ENCODE peak calls at places on chromosome 2, in seven cellular contexts. N is AG04449, S is Calu3, B is vagina, X is astrocyte, H is AG09309, J is mesothelial cell of epicardium. U is an unnamed sample.

GRCh38 chr2:197108758-197109157 is 182.3 kb upstream of the PGAP1 start:
- DNase-seq in X (peak; percentile 82), N (no peak), H (no peak), S (no peak), J (no peak), B (no peak), U (no peak)

GRCh38 chr2:11805920-11806319 is 59.5 kb downstream of the LPIN1 start:
- DNase-seq in B (peak; percentile 37), X (no peak), N (no peak), H (no peak), S (no peak), J (no peak), U (no peak)

GRCh38 chr2:172484253-172484652 is 56.9 kb downstream of the ITGA6 start:
- DNase-seq in H (no peak), N (no peak), B (no peak), X (peak; percentile 8), J (no peak), S (no peak), U (no peak)

GRCh38 chr2:160920791-160921303 is 239.4 kb upstream of the TANK start:
- DNase-seq in S (no peak), B (no peak), H (peak; percentile 99), N (peak; percentile 96), J (peak; percentile 25), X (peak; percentile 91), U (no peak)

GRCh38 chr2:144362401-144362800 is 157.5 kb downstream of the ZEB2 start:
- DNase-seq in J (no peak), H (no peak), X (peak; percentile 66), N (no peak), B (no peak), S (no peak), U (no peak)

GRCh38 chr2:241309684-241310117 is 5.8 kb downstream of the HDLBP start:
- DNase-seq in B (no peak), S (no peak), J (no peak), H (no peak), N (no peak), X (peak; percentile 74), U (peak; percentile 52)

GRCh38 chr2:187658952-187659525 is 104.8 kb upstream of the TFPI start:
- DNase-seq in J (no peak), B (no peak), S (no peak), N (no peak), H (no peak), X (peak; percentile 10), U (no peak)

GRCh38 chr2:196233808-196234501 is 62.6 kb upstream of the STK17B start:
- DNase-seq in N (no peak), X (no peak), S (no peak), H (no peak), B (no peak), J (no peak), U (no peak)

GRCh38 chr2:159003555-159003954 is 35.1 kb downstream of the TANC1 start:
- DNase-seq in H (no peak), S (no peak), X (no peak), B (no peak), J (no peak), N (no peak), U (no peak)

GRCh38 chr2:119517433-119517832 is 6.8 kb downstream of the SCTR start:
- DNase-seq in S (peak; percentile 75), X (peak; percentile 12), H (no peak), N (no peak), J (no peak), B (no peak), U (peak; percentile 77)

GRCh38 chr2:19868224-19868623 is 33.6 kb downstream of the TTC32 start:
- DNase-seq in H (no peak), X (no peak), J (no peak), B (no peak), N (no peak), S (no peak), U (no peak)

DNA sequence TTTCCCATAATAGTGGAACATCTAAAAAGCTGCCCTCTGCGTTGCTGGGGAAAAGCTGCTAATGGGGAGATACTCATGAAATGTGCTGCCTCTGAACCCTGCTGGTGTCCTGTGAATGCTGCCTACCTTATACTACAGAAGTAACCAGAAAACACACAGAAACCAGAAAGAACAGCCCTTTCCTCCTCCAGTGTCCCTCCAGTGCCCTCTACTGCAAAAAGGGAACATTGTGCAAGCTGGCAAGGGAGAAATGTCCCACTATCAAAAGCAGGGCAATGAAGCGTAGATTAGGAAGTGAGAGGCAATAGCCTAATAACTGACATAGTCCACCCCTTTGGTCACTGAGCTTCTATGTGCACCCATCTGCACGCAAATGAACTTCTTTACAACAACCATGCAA is 162.7 kb upstream of the ETAA1 start:
- DNase-seq in X (peak; percentile 18), N (no peak), H (peak; percentile 37), J (no peak), B (no peak), S (peak; percentile 22), U (no peak)
- TF ChIP-seq CTCF in X (peak; percentile 35), N (peak; percentile 76), H (peak; percentile 81), J (no peak), B (no peak), S (peak; percentile 28), U (no peak)

DNA sequence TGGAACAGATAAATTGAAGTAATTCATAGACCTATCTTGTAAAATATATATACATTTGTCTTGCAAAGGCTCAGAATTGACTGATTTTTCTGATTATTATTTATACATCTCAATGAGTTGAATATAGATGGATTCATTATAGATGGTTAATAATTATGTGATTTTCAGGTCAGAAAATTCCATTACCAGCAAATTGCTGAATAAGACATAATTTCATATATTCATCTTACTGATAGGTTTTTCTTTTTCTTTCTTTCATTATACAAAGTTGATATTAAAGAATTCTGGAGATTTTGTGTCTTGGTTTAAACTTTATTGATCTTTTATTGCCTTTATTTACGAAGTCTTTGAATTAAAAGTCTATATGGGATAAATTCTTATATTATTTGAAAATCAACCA is 41.6 kb upstream of the SPAG16 start:
- DNase-seq in H (no peak), X (no peak), N (no peak), S (no peak), B (no peak), J (no peak), U (no peak)
- TF ChIP-seq CTCF in H (no peak), X (no peak), N (no peak), S (no peak), B (no peak), J (no peak), U (no peak)

GRCh38 chr2:118237451-118237850 is 149.2 kb downstream of the INSIG2 start:
- DNase-seq in J (no peak), X (no peak), H (no peak), S (no peak), N (no peak), B (no peak), U (no peak)
- TF ChIP-seq CTCF in J (no peak), X (no peak), H (no peak), S (no peak), N (no peak), B (no peak), U (no peak)

GRCh38 chr2:180991361-180991760 is 11.0 kb downstream of the UBE2E3 start:
- DNase-seq in X (no peak), B (no peak), J (no peak), N (no peak), S (no peak), H (no peak), U (no peak)
- TF ChIP-seq CTCF in X (no peak), B (no peak), J (peak; percentile 17), N (no peak), S (no peak), H (no peak), U (no peak)

DNA sequence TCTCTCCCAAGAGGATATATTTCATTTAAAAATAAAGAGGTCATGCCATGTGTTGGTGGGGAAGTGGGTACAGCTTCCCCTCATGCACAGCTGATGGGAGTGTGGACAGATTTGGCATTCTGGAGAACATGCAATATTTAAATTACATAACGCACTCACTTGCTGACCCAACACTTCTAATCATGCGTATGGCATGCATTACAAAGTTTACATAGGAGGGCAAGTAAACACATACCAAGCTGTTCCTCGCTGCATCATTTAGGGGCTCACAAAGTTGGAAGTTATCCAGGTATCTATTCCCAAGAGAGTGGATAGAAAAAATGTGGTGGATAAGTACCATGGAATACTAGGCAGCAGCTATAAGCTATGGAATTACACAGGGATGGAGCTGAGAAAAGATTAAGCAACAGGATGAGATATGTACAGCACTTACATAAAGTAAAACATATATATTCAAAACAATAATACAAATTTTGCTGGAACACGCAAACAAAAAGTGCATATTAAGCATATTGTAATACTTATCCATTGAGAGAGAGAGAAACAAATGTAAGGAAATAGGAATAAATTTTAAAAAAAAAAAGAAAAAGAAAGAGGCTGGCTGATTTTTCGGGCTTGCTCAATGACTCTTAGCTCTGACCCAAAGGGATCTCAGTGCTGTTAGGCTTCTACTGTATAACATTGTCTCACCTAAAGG is 11.0 kb downstream of the CYP1B1 start:
- DNase-seq in X (no peak), H (no peak), N (no peak), B (no peak), S (no peak), J (no peak), U (no peak)
- TF ChIP-seq CTCF in X (no peak), H (no peak), N (no peak), B (no peak), S (no peak), J (no peak), U (no peak)

DNA sequence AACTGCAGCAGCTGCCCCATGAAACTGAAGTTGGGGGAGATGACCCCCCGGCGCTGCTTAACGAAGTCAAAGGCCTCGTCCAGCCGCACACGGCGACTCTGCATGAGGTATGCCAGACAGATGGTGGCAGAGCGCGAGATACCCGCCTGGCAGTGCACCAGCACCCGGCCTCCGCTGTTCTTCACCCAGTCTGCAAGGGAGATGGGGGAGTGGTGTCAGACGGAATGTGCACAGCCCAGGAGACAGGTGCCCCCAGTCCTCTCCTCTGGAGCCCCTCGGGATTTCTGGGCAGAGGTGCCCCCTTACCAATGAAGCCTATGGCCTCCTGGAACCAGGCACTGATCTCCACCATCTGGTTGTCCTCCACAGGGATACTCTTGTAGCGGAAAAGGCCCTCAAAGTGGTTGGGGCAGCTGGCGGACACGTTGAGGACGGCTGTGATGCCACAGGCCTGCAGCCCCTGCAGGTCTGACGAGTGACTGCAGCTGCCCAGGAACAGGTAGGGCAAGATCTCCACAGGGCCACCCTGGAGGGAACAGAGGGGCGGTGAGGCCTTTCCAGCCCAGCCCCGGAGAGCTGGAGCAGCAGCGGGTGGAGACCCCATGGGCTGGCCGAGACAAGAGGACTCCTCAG is 1.3 kb downstream of the DUSP2 start:
- DNase-seq in B (no peak), H (no peak), X (no peak), S (peak; percentile 56), J (peak; percentile 18), N (no peak), U (no peak)
- TF ChIP-seq CTCF in B (no peak), H (peak; percentile 3), X (no peak), S (peak; percentile 44), J (peak; percentile 11), N (peak; percentile 5), U (peak; percentile 22)

DNA sequence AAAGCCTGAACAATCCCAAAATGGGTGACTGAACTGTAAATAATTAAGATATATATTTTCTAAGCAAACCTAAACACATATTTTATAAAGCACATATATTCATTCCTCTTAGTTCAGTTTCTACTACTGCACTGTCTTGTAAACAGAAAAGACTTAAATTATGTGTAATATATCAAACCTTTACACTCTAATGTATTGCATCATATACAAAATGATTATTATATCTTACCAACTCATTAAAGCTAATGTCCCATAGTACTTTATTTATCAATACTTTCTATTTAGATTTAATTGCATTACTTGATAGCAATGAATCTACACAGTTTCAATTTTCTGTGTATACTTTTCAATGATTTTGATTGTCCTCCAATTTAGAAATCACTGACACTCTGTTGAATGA is 111.0 kb downstream of the TMEM247 start:
- DNase-seq in S (no peak), B (no peak), N (no peak), H (no peak), X (no peak), J (no peak), U (no peak)
- TF ChIP-seq CTCF in S (no peak), B (no peak), N (no peak), H (no peak), X (no peak), J (no peak), U (no peak)

U was measured in GM10248.